ENCODE peak calls at places on chromosomes 7 and 10, in ten cellular contexts. One of them, this sample, is unnamed.
A peak's percentile ranks its signal among the peaks of the same experiment; 100 is the strongest.

GRCh38 chr10:120369831-120370230 is 87.2 kb upstream of the PLPP4 start:
- DNase-seq in tibial nerve: no peak
- DNase-seq in neural progenitor cell: no peak
- DNase-seq in suprapubic skin: no peak
- DNase-seq in CD8-positive, alpha-beta memory T cell: no peak
- DNase-seq in uterus: no peak
- DNase-seq in stomach: no peak
- DNase-seq in H1: no peak
- DNase-seq in tibial artery: no peak
- DNase-seq in Caco-2: no peak
- DNase-seq in this sample: no peak

GRCh38 chr7:84085147-84085546 is 109.4 kb downstream of the SEMA3A start:
- DNase-seq in tibial nerve: no peak
- DNase-seq in neural progenitor cell: no peak
- DNase-seq in suprapubic skin: no peak
- DNase-seq in CD8-positive, alpha-beta memory T cell: no peak
- DNase-seq in uterus: no peak
- DNase-seq in stomach: no peak
- DNase-seq in H1: no peak
- DNase-seq in tibial artery: no peak
- DNase-seq in Caco-2: no peak
- DNase-seq in this sample: no peak

GRCh38 chr7:99438573-99439480 is at the start of the genes CPSF4 and PTCD1:
- DNase-seq in tibial nerve: peak; percentile 82
- DNase-seq in neural progenitor cell: peak; percentile 100
- DNase-seq in suprapubic skin: peak; percentile 97
- DNase-seq in CD8-positive, alpha-beta memory T cell: peak; percentile 79
- DNase-seq in uterus: peak; percentile 97
- DNase-seq in stomach: peak; percentile 96
- DNase-seq in H1: peak; percentile 84
- DNase-seq in tibial artery: peak; percentile 97
- DNase-seq in Caco-2: peak; percentile 96
- DNase-seq in this sample: peak; percentile 84

GRCh38 chr7:133556553-133556952 is 303.7 kb downstream of the EXOC4 start:
- DNase-seq in tibial nerve: no peak
- DNase-seq in neural progenitor cell: no peak
- DNase-seq in suprapubic skin: no peak
- DNase-seq in CD8-positive, alpha-beta memory T cell: no peak
- DNase-seq in uterus: no peak
- DNase-seq in stomach: no peak
- DNase-seq in H1: no peak
- DNase-seq in tibial artery: no peak
- DNase-seq in Caco-2: no peak
- DNase-seq in this sample: no peak

GRCh38 chr7:105677803-105678583 is 96.7 kb upstream of the EFCAB10 start:
- DNase-seq in tibial nerve: no peak
- DNase-seq in neural progenitor cell: no peak
- DNase-seq in suprapubic skin: no peak
- DNase-seq in CD8-positive, alpha-beta memory T cell: peak; percentile 51
- DNase-seq in uterus: no peak
- DNase-seq in stomach: peak; percentile 56
- DNase-seq in H1: no peak
- DNase-seq in tibial artery: no peak
- DNase-seq in Caco-2: no peak
- DNase-seq in this sample: peak; percentile 86

GRCh38 chr7:50369408-50370026 is 65.0 kb downstream of the IKZF1 start:
- DNase-seq in tibial nerve: no peak
- DNase-seq in neural progenitor cell: peak; percentile 76
- DNase-seq in suprapubic skin: no peak
- DNase-seq in CD8-positive, alpha-beta memory T cell: peak; percentile 44
- DNase-seq in uterus: no peak
- DNase-seq in stomach: no peak
- DNase-seq in H1: no peak
- DNase-seq in tibial artery: no peak
- DNase-seq in Caco-2: no peak
- DNase-seq in this sample: peak; percentile 80

GRCh38 chr7:30526163-30526562 is 21.5 kb upstream of the GGCT start:
- DNase-seq in tibial nerve: no peak
- DNase-seq in neural progenitor cell: peak; percentile 12
- DNase-seq in suprapubic skin: no peak
- DNase-seq in CD8-positive, alpha-beta memory T cell: no peak
- DNase-seq in uterus: no peak
- DNase-seq in stomach: no peak
- DNase-seq in H1: no peak
- DNase-seq in tibial artery: no peak
- DNase-seq in Caco-2: no peak
- DNase-seq in this sample: no peak

GRCh38 chr10:5971315-5971832 is 6.0 kb downstream of the IL15RA start:
- DNase-seq in tibial nerve: no peak
- DNase-seq in neural progenitor cell: no peak
- DNase-seq in suprapubic skin: peak; percentile 54
- DNase-seq in CD8-positive, alpha-beta memory T cell: no peak
- DNase-seq in uterus: no peak
- DNase-seq in stomach: peak; percentile 83
- DNase-seq in H1: no peak
- DNase-seq in tibial artery: no peak
- DNase-seq in Caco-2: peak; percentile 37
- DNase-seq in this sample: no peak

GRCh38 chr7:70660154-70660818 is 471.7 kb upstream of the GALNT17 start:
- DNase-seq in tibial nerve: no peak
- DNase-seq in neural progenitor cell: no peak
- DNase-seq in suprapubic skin: no peak
- DNase-seq in CD8-positive, alpha-beta memory T cell: peak; percentile 60
- DNase-seq in uterus: no peak
- DNase-seq in stomach: no peak
- DNase-seq in H1: no peak
- DNase-seq in tibial artery: no peak
- DNase-seq in Caco-2: no peak
- DNase-seq in this sample: peak; percentile 57

GRCh38 chr10:52082307-52082706 is 231.8 kb upstream of the DKK1 start:
- DNase-seq in tibial nerve: no peak
- DNase-seq in neural progenitor cell: no peak
- DNase-seq in suprapubic skin: no peak
- DNase-seq in CD8-positive, alpha-beta memory T cell: no peak
- DNase-seq in uterus: no peak
- DNase-seq in stomach: no peak
- DNase-seq in H1: no peak
- DNase-seq in tibial artery: no peak
- DNase-seq in Caco-2: no peak
- DNase-seq in this sample: no peak

GRCh38 chr7:102424129-102424551 is 9.2 kb upstream of the ORAI2 start:
- DNase-seq in tibial nerve: no peak
- DNase-seq in neural progenitor cell: no peak
- DNase-seq in suprapubic skin: no peak
- DNase-seq in CD8-positive, alpha-beta memory T cell: no peak
- DNase-seq in uterus: no peak
- DNase-seq in stomach: no peak
- DNase-seq in H1: no peak
- DNase-seq in tibial artery: no peak
- DNase-seq in Caco-2: no peak
- DNase-seq in this sample: no peak

GRCh38 chr10:103757531-103758293 is 97.7 kb downstream of the SH3PXD2A start:
- DNase-seq in tibial nerve: no peak
- DNase-seq in neural progenitor cell: no peak
- DNase-seq in suprapubic skin: no peak
- DNase-seq in CD8-positive, alpha-beta memory T cell: peak; percentile 3
- DNase-seq in uterus: no peak
- DNase-seq in stomach: no peak
- DNase-seq in H1: no peak
- DNase-seq in tibial artery: no peak
- DNase-seq in Caco-2: no peak
- DNase-seq in this sample: peak; percentile 37

GRCh38 chr7:29139191-29139590 is 7.1 kb downstream of the CPVL start:
- DNase-seq in tibial nerve: no peak
- DNase-seq in neural progenitor cell: no peak
- DNase-seq in suprapubic skin: no peak
- DNase-seq in CD8-positive, alpha-beta memory T cell: no peak
- DNase-seq in uterus: no peak
- DNase-seq in stomach: no peak
- DNase-seq in H1: no peak
- DNase-seq in tibial artery: no peak
- DNase-seq in Caco-2: no peak
- DNase-seq in this sample: no peak

GRCh38 chr10:97151307-97151914 is 34.3 kb downstream of the SLIT1 start:
- DNase-seq in tibial nerve: no peak
- DNase-seq in neural progenitor cell: no peak
- DNase-seq in suprapubic skin: no peak
- DNase-seq in CD8-positive, alpha-beta memory T cell: no peak
- DNase-seq in uterus: no peak
- DNase-seq in stomach: no peak
- DNase-seq in H1: no peak
- DNase-seq in tibial artery: peak; percentile 13
- DNase-seq in Caco-2: no peak
- DNase-seq in this sample: no peak

GRCh38 chr7:134850048-134850447 is 70.6 kb downstream of the CALD1 start:
- DNase-seq in tibial nerve: no peak
- DNase-seq in neural progenitor cell: no peak
- DNase-seq in suprapubic skin: no peak
- DNase-seq in CD8-positive, alpha-beta memory T cell: no peak
- DNase-seq in uterus: no peak
- DNase-seq in stomach: no peak
- DNase-seq in H1: no peak
- DNase-seq in tibial artery: no peak
- DNase-seq in Caco-2: no peak
- DNase-seq in this sample: no peak
- H3K4me1 ChIP-seq in tibial nerve: peaks cover 9% of the 10 kb centered on the region
- H3K4me1 ChIP-seq in neural progenitor cell: no peaks in the 10 kb centered on the region
- H3K4me1 ChIP-seq in suprapubic skin: peaks cover 23% of the 10 kb centered on the region
- H3K4me1 ChIP-seq in CD8-positive, alpha-beta memory T cell: peaks cover 6% of the 10 kb centered on the region
- H3K4me1 ChIP-seq in uterus: peaks cover 16% of the 10 kb centered on the region
- H3K4me1 ChIP-seq in stomach: peaks cover 69% of the 10 kb centered on the region
- H3K4me1 ChIP-seq in H1: no peaks in the 10 kb centered on the region
- H3K4me1 ChIP-seq in tibial artery: peaks cover 67% of the 10 kb centered on the region
- H3K4me1 ChIP-seq in Caco-2: peaks cover 6% of the 10 kb centered on the region
- H3K4me1 ChIP-seq in this sample: no peaks in the 10 kb centered on the region

GRCh38 chr7:818031-818699 is 14.1 kb upstream of the SUN1 start:
- DNase-seq in tibial nerve: no peak
- DNase-seq in neural progenitor cell: no peak
- DNase-seq in suprapubic skin: no peak
- DNase-seq in CD8-positive, alpha-beta memory T cell: no peak
- DNase-seq in uterus: no peak
- DNase-seq in stomach: no peak
- DNase-seq in H1: no peak
- DNase-seq in tibial artery: no peak
- DNase-seq in Caco-2: no peak
- DNase-seq in this sample: no peak
- H3K4me1 ChIP-seq in tibial nerve: peaks cover 25% of the 10 kb centered on the region
- H3K4me1 ChIP-seq in neural progenitor cell: peaks cover 14% of the 10 kb centered on the region
- H3K4me1 ChIP-seq in suprapubic skin: peaks cover 77% of the 10 kb centered on the region
- H3K4me1 ChIP-seq in CD8-positive, alpha-beta memory T cell: peaks cover 31% of the 10 kb centered on the region
- H3K4me1 ChIP-seq in uterus: no peaks in the 10 kb centered on the region
- H3K4me1 ChIP-seq in stomach: peaks cover 79% of the 10 kb centered on the region
- H3K4me1 ChIP-seq in H1: peaks cover 9% of the 10 kb centered on the region
- H3K4me1 ChIP-seq in tibial artery: peaks cover 64% of the 10 kb centered on the region
- H3K4me1 ChIP-seq in Caco-2: no peaks in the 10 kb centered on the region
- H3K4me1 ChIP-seq in this sample: peaks cover 48% of the 10 kb centered on the region

GRCh38 chr7:47327698-47328391 is 254.1 kb downstream of the TNS3 start:
- DNase-seq in tibial nerve: peak; percentile 79
- DNase-seq in neural progenitor cell: peak; percentile 93
- DNase-seq in suprapubic skin: peak; percentile 83
- DNase-seq in CD8-positive, alpha-beta memory T cell: no peak
- DNase-seq in uterus: peak; percentile 86
- DNase-seq in stomach: peak; percentile 85
- DNase-seq in H1: peak; percentile 36
- DNase-seq in tibial artery: peak; percentile 95
- DNase-seq in Caco-2: no peak
- DNase-seq in this sample: no peak

GRCh38 chr7:47330561-47331178 is 251.2 kb downstream of the TNS3 start:
- DNase-seq in tibial nerve: no peak
- DNase-seq in neural progenitor cell: no peak
- DNase-seq in suprapubic skin: no peak
- DNase-seq in CD8-positive, alpha-beta memory T cell: no peak
- DNase-seq in uterus: no peak
- DNase-seq in stomach: no peak
- DNase-seq in H1: no peak
- DNase-seq in tibial artery: no peak
- DNase-seq in Caco-2: no peak
- DNase-seq in this sample: no peak

GRCh38 chr7:47328392-47329319 is 253.3 kb downstream of the TNS3 start:
- DNase-seq in tibial nerve: no peak
- DNase-seq in neural progenitor cell: no peak
- DNase-seq in suprapubic skin: no peak
- DNase-seq in CD8-positive, alpha-beta memory T cell: no peak
- DNase-seq in uterus: no peak
- DNase-seq in stomach: no peak
- DNase-seq in H1: no peak
- DNase-seq in tibial artery: no peak
- DNase-seq in Caco-2: no peak
- DNase-seq in this sample: no peak

GRCh38 chr7:47330026-47330425 is 251.9 kb downstream of the TNS3 start:
- DNase-seq in tibial nerve: no peak
- DNase-seq in neural progenitor cell: no peak
- DNase-seq in suprapubic skin: no peak
- DNase-seq in CD8-positive, alpha-beta memory T cell: no peak
- DNase-seq in uterus: no peak
- DNase-seq in stomach: no peak
- DNase-seq in H1: no peak
- DNase-seq in tibial artery: no peak
- DNase-seq in Caco-2: no peak
- DNase-seq in this sample: no peak

DNA sequence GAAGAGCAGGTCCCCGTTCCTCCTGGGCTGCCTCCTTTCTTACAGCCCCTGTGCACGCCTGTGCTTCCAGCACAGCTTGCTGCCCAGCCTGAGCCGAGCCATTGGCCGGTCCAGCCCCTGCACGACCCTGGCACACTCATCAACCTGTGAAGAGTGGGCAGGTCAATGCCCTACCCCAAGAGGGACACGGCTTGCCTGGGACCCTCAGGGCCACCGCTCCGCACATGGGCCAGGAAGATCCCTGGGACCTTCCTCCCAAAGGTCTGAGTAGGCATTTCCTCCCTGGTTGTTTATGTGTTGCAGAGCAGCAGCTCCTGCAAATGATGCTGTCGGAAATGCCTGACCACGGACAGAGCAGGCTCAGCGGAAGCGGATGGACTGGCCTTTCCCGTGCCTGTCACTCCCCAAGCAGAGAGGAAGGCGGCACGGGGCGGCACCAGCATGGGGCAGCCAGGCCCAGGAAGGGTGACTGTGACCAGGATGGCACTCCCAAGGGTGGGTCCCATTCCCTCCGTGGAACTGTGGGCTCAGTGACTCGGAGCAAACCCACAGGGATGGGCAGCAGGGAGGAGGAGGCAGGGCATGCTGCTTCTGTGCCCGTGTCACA is 252.5 kb downstream of the TNS3 start:
- DNase-seq in tibial nerve: no peak
- DNase-seq in neural progenitor cell: no peak
- DNase-seq in suprapubic skin: no peak
- DNase-seq in CD8-positive, alpha-beta memory T cell: no peak
- DNase-seq in uterus: no peak
- DNase-seq in stomach: no peak
- DNase-seq in H1: no peak
- DNase-seq in tibial artery: no peak
- DNase-seq in Caco-2: no peak
- DNase-seq in this sample: no peak
- H3K4me1 ChIP-seq in tibial nerve: peaks cover 42% of the 10 kb centered on the region
- H3K4me1 ChIP-seq in neural progenitor cell: peaks cover 46% of the 10 kb centered on the region
- H3K4me1 ChIP-seq in suprapubic skin: peaks cover 41% of the 10 kb centered on the region
- H3K4me1 ChIP-seq in CD8-positive, alpha-beta memory T cell: no peaks in the 10 kb centered on the region
- H3K4me1 ChIP-seq in uterus: peaks cover 5% of the 10 kb centered on the region
- H3K4me1 ChIP-seq in stomach: peaks cover 78% of the 10 kb centered on the region
- H3K4me1 ChIP-seq in H1: peaks cover 23% of the 10 kb centered on the region
- H3K4me1 ChIP-seq in tibial artery: peaks cover 47% of the 10 kb centered on the region
- H3K4me1 ChIP-seq in Caco-2: peaks cover 43% of the 10 kb centered on the region
- H3K4me1 ChIP-seq in this sample: no peaks in the 10 kb centered on the region

GRCh38 chr7:2520808-2521146 is 1.2 kb downstream of the LFNG start:
- DNase-seq in tibial nerve: no peak
- DNase-seq in neural progenitor cell: no peak
- DNase-seq in suprapubic skin: no peak
- DNase-seq in CD8-positive, alpha-beta memory T cell: no peak
- DNase-seq in uterus: no peak
- DNase-seq in stomach: no peak
- DNase-seq in H1: no peak
- DNase-seq in tibial artery: no peak
- DNase-seq in Caco-2: no peak
- DNase-seq in this sample: no peak
- H3K4me1 ChIP-seq in tibial nerve: peaks cover 62% of the 10 kb centered on the region
- H3K4me1 ChIP-seq in neural progenitor cell: peaks cover 67% of the 10 kb centered on the region
- H3K4me1 ChIP-seq in suprapubic skin: peaks cover 77% of the 10 kb centered on the region
- H3K4me1 ChIP-seq in CD8-positive, alpha-beta memory T cell: peaks cover 53% of the 10 kb centered on the region
- H3K4me1 ChIP-seq in uterus: no peaks in the 10 kb centered on the region
- H3K4me1 ChIP-seq in stomach: peaks cover 72% of the 10 kb centered on the region
- H3K4me1 ChIP-seq in H1: peaks cover 55% of the 10 kb centered on the region
- H3K4me1 ChIP-seq in tibial artery: peaks cover 69% of the 10 kb centered on the region
- H3K4me1 ChIP-seq in Caco-2: peaks cover 51% of the 10 kb centered on the region
- H3K4me1 ChIP-seq in this sample: peaks cover 51% of the 10 kb centered on the region